ENCODE peak calls at places on chromosomes 4 and X, in ten cellular contexts. One of them, this sample, is unnamed. For H3K36me3, the result is how much of the 10 kb centered on the place peaks cover.

GRCh38 chr4:91113130-91113706 is 986.0 kb downstream of the CCSER1 start:
- DNase-seq in BE2C: no peak
- DNase-seq in heart right ventricle: no peak
- DNase-seq in astrocyte: peak
- DNase-seq in aorta: no peak
- DNase-seq in brain microvascular endothelial cell: peak
- DNase-seq in heart left ventricle: no peak
- DNase-seq in breast epithelium: no peak
- DNase-seq in naive thymus-derived CD4-positive, alpha-beta T cell: no peak
- DNase-seq in H7: peak
- DNase-seq in this sample: peak

GRCh38 chr4:48766393-48766792 is 13.7 kb downstream of the FRYL start:
- DNase-seq in naive thymus-derived CD4-positive, alpha-beta T cell: no peak
- DNase-seq in aorta: no peak
- DNase-seq in BE2C: no peak
- DNase-seq in H7: no peak
- DNase-seq in heart right ventricle: no peak
- DNase-seq in heart left ventricle: no peak
- DNase-seq in astrocyte: no peak
- DNase-seq in breast epithelium: no peak
- DNase-seq in brain microvascular endothelial cell: no peak
- DNase-seq in this sample: peak

GRCh38 chrX:69615779-69616519 is at the start of gene EDA:
- DNase-seq in H7: peak
- DNase-seq in heart right ventricle: peak
- DNase-seq in heart left ventricle: peak
- DNase-seq in breast epithelium: peak
- DNase-seq in astrocyte: peak
- DNase-seq in aorta: peak
- DNase-seq in brain microvascular endothelial cell: peak
- DNase-seq in BE2C: peak
- DNase-seq in naive thymus-derived CD4-positive, alpha-beta T cell: peak
- DNase-seq in this sample: peak

GRCh38 chr4:40731792-40732245 is 17.9 kb upstream of the NSUN7 start:
- DNase-seq in aorta: peak
- DNase-seq in breast epithelium: no peak
- DNase-seq in naive thymus-derived CD4-positive, alpha-beta T cell: no peak
- DNase-seq in astrocyte: no peak
- DNase-seq in heart right ventricle: peak
- DNase-seq in brain microvascular endothelial cell: no peak
- DNase-seq in heart left ventricle: peak
- DNase-seq in H7: no peak
- DNase-seq in BE2C: peak
- DNase-seq in this sample: no peak

GRCh38 chr4:174739576-174739975 is 89.5 kb downstream of the GLRA3 start:
- DNase-seq in naive thymus-derived CD4-positive, alpha-beta T cell: no peak
- DNase-seq in heart right ventricle: no peak
- DNase-seq in brain microvascular endothelial cell: no peak
- DNase-seq in aorta: no peak
- DNase-seq in astrocyte: no peak
- DNase-seq in H7: no peak
- DNase-seq in heart left ventricle: no peak
- DNase-seq in BE2C: no peak
- DNase-seq in breast epithelium: no peak
- DNase-seq in this sample: no peak

GRCh38 chr4:32986236-32986635 is 2266.1 kb downstream of the PCDH7 start:
- DNase-seq in H7: no peak
- DNase-seq in heart right ventricle: no peak
- DNase-seq in naive thymus-derived CD4-positive, alpha-beta T cell: no peak
- DNase-seq in heart left ventricle: no peak
- DNase-seq in breast epithelium: no peak
- DNase-seq in brain microvascular endothelial cell: no peak
- DNase-seq in BE2C: no peak
- DNase-seq in astrocyte: no peak
- DNase-seq in aorta: no peak
- DNase-seq in this sample: peak

GRCh38 chrX:77451041-77451440 is 3.9 kb downstream of the FGF16 start:
- DNase-seq in H7: no peak
- DNase-seq in astrocyte: peak
- DNase-seq in brain microvascular endothelial cell: peak
- DNase-seq in BE2C: no peak
- DNase-seq in heart right ventricle: no peak
- DNase-seq in aorta: no peak
- DNase-seq in heart left ventricle: no peak
- DNase-seq in breast epithelium: no peak
- DNase-seq in naive thymus-derived CD4-positive, alpha-beta T cell: no peak
- DNase-seq in this sample: peak

GRCh38 chr4:4730214-4730613 is 129.3 kb upstream of the MSX1 start:
- DNase-seq in heart right ventricle: no peak
- DNase-seq in H7: no peak
- DNase-seq in naive thymus-derived CD4-positive, alpha-beta T cell: no peak
- DNase-seq in aorta: no peak
- DNase-seq in astrocyte: no peak
- DNase-seq in breast epithelium: no peak
- DNase-seq in BE2C: no peak
- DNase-seq in heart left ventricle: no peak
- DNase-seq in brain microvascular endothelial cell: no peak
- DNase-seq in this sample: no peak

GRCh38 chrX:53656845-53657244 is 29.7 kb downstream of the HUWE1 start:
- DNase-seq in BE2C: no peak
- DNase-seq in H7: no peak
- DNase-seq in breast epithelium: no peak
- DNase-seq in naive thymus-derived CD4-positive, alpha-beta T cell: no peak
- DNase-seq in heart left ventricle: no peak
- DNase-seq in aorta: no peak
- DNase-seq in brain microvascular endothelial cell: no peak
- DNase-seq in astrocyte: no peak
- DNase-seq in heart right ventricle: no peak
- DNase-seq in this sample: no peak
- H3K36me3 ChIP-seq in BE2C: under half
- H3K36me3 ChIP-seq in H7: under half
- H3K36me3 ChIP-seq in breast epithelium: under half
- H3K36me3 ChIP-seq in naive thymus-derived CD4-positive, alpha-beta T cell: under half
- H3K36me3 ChIP-seq in heart left ventricle: under half
- H3K36me3 ChIP-seq in aorta: under half
- H3K36me3 ChIP-seq in brain microvascular endothelial cell: under half
- H3K36me3 ChIP-seq in astrocyte: under half
- H3K36me3 ChIP-seq in heart right ventricle: under half
- H3K36me3 ChIP-seq in this sample: under half

GRCh38 chr4:169263791-169264392 is 6.9 kb downstream of the SH3RF1 start:
- DNase-seq in naive thymus-derived CD4-positive, alpha-beta T cell: no peak
- DNase-seq in breast epithelium: no peak
- DNase-seq in aorta: no peak
- DNase-seq in heart left ventricle: peak
- DNase-seq in heart right ventricle: peak
- DNase-seq in brain microvascular endothelial cell: no peak
- DNase-seq in H7: no peak
- DNase-seq in astrocyte: no peak
- DNase-seq in BE2C: peak
- DNase-seq in this sample: no peak

GRCh38 chr4:169268951-169269781 is 1.6 kb downstream of the SH3RF1 start:
- DNase-seq in heart left ventricle: no peak
- DNase-seq in naive thymus-derived CD4-positive, alpha-beta T cell: no peak
- DNase-seq in BE2C: peak
- DNase-seq in aorta: no peak
- DNase-seq in heart right ventricle: no peak
- DNase-seq in brain microvascular endothelial cell: peak
- DNase-seq in astrocyte: peak
- DNase-seq in H7: no peak
- DNase-seq in breast epithelium: no peak
- DNase-seq in this sample: peak

GRCh38 chr4:169267070-169267469 is 3.7 kb downstream of the SH3RF1 start:
- DNase-seq in aorta: no peak
- DNase-seq in brain microvascular endothelial cell: no peak
- DNase-seq in naive thymus-derived CD4-positive, alpha-beta T cell: no peak
- DNase-seq in heart right ventricle: no peak
- DNase-seq in BE2C: no peak
- DNase-seq in H7: no peak
- DNase-seq in astrocyte: no peak
- DNase-seq in breast epithelium: no peak
- DNase-seq in heart left ventricle: no peak
- DNase-seq in this sample: no peak

GRCh38 chr4:169266661-169267060 is 4.1 kb downstream of the SH3RF1 start:
- DNase-seq in BE2C: no peak
- DNase-seq in H7: no peak
- DNase-seq in breast epithelium: no peak
- DNase-seq in aorta: no peak
- DNase-seq in brain microvascular endothelial cell: no peak
- DNase-seq in naive thymus-derived CD4-positive, alpha-beta T cell: no peak
- DNase-seq in heart left ventricle: no peak
- DNase-seq in heart right ventricle: no peak
- DNase-seq in astrocyte: no peak
- DNase-seq in this sample: no peak

DNA sequence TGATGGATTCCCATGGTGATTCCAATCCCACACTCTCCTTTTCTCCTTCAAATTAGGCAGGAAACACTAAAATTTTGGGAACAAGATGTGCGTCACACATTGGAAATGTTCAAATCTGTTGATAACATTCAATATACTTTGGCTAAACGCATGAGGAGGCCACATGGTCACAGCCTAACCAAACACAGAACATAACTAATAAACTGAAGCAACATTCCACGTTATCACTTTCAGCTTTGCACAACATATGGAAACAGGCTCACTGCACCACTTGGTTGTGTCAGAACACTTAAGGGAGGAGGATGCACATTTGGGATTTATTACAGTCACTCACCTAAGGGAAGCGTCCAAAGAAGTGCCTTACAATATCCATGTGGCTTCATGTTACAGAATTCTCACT is 4.7 kb downstream of the SH3RF1 start:
- DNase-seq in heart right ventricle: no peak
- DNase-seq in brain microvascular endothelial cell: no peak
- DNase-seq in aorta: no peak
- DNase-seq in naive thymus-derived CD4-positive, alpha-beta T cell: no peak
- DNase-seq in astrocyte: no peak
- DNase-seq in BE2C: no peak
- DNase-seq in H7: no peak
- DNase-seq in heart left ventricle: no peak
- DNase-seq in breast epithelium: no peak
- DNase-seq in this sample: no peak
- H3K36me3 ChIP-seq in heart right ventricle: under half
- H3K36me3 ChIP-seq in brain microvascular endothelial cell: under half
- H3K36me3 ChIP-seq in aorta: under half
- H3K36me3 ChIP-seq in naive thymus-derived CD4-positive, alpha-beta T cell: under half
- H3K36me3 ChIP-seq in astrocyte: under half
- H3K36me3 ChIP-seq in BE2C: under half
- H3K36me3 ChIP-seq in H7: under half
- H3K36me3 ChIP-seq in heart left ventricle: under half
- H3K36me3 ChIP-seq in breast epithelium: under half
- H3K36me3 ChIP-seq in this sample: half or more

GRCh38 chr4:2932951-2933565 is 30.1 kb downstream of the NOP14 start:
- DNase-seq in BE2C: no peak
- DNase-seq in naive thymus-derived CD4-positive, alpha-beta T cell: no peak
- DNase-seq in heart right ventricle: no peak
- DNase-seq in breast epithelium: no peak
- DNase-seq in brain microvascular endothelial cell: no peak
- DNase-seq in H7: peak
- DNase-seq in aorta: peak
- DNase-seq in heart left ventricle: no peak
- DNase-seq in astrocyte: no peak
- DNase-seq in this sample: peak

GRCh38 chr4:2933566-2934076 is 29.6 kb downstream of the NOP14 start:
- DNase-seq in heart left ventricle: no peak
- DNase-seq in H7: peak
- DNase-seq in naive thymus-derived CD4-positive, alpha-beta T cell: no peak
- DNase-seq in aorta: peak
- DNase-seq in BE2C: no peak
- DNase-seq in heart right ventricle: no peak
- DNase-seq in astrocyte: no peak
- DNase-seq in breast epithelium: no peak
- DNase-seq in brain microvascular endothelial cell: no peak
- DNase-seq in this sample: peak

GRCh38 chr4:2932561-2932950 is 30.6 kb downstream of the NOP14 start:
- DNase-seq in aorta: peak
- DNase-seq in heart left ventricle: no peak
- DNase-seq in naive thymus-derived CD4-positive, alpha-beta T cell: no peak
- DNase-seq in brain microvascular endothelial cell: no peak
- DNase-seq in astrocyte: no peak
- DNase-seq in breast epithelium: no peak
- DNase-seq in heart right ventricle: no peak
- DNase-seq in H7: peak
- DNase-seq in BE2C: no peak
- DNase-seq in this sample: no peak

GRCh38 chr4:2930821-2931764 is 32.1 kb downstream of the NOP14 start:
- DNase-seq in H7: peak
- DNase-seq in brain microvascular endothelial cell: no peak
- DNase-seq in BE2C: no peak
- DNase-seq in heart left ventricle: no peak
- DNase-seq in heart right ventricle: no peak
- DNase-seq in naive thymus-derived CD4-positive, alpha-beta T cell: no peak
- DNase-seq in astrocyte: no peak
- DNase-seq in aorta: peak
- DNase-seq in breast epithelium: peak
- DNase-seq in this sample: peak

DNA sequence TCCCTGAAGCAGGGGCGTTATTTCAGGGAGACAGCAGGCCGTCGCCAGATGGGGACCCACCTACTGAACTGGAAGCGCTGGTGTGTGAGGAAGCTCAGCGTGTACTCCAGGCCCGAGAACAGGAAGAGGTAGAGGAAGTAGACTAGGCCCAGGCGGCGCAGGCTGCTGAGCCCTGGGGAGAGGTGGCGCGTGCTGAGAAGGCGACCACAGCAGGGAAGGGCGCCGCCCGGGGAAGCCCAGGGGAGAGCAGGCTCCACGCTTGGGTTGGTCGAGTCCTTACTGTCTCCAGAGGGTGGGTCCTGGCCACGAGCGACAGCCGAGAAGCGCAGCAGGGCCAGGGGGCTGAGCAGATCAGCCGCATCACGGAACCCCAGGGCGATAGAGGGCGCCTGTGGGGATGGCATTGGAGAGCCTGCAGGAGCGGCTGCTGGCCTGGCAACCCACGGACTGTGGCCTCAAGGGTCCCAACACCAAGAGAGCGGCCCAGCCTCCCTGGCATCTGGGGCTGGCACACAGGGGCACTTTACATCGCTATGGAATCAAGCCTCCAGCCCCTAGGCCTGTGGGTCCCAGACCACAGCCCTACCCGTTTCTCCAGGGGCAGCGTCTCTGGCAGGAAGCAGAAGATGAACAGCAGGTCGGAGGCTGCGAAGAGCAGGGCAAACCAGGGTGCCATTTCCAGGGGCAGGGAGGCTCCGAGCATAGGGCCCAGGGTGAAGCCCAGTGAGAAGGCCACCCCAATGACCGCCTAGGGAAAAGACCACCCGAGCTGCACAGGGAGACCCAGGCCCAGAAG is 31.2 kb downstream of the NOP14 start:
- DNase-seq in H7: peak
- DNase-seq in BE2C: no peak
- DNase-seq in brain microvascular endothelial cell: no peak
- DNase-seq in naive thymus-derived CD4-positive, alpha-beta T cell: peak
- DNase-seq in aorta: peak
- DNase-seq in heart left ventricle: peak
- DNase-seq in astrocyte: no peak
- DNase-seq in heart right ventricle: peak
- DNase-seq in breast epithelium: no peak
- DNase-seq in this sample: peak
- H3K36me3 ChIP-seq in H7: under half
- H3K36me3 ChIP-seq in BE2C: under half
- H3K36me3 ChIP-seq in brain microvascular endothelial cell: under half
- H3K36me3 ChIP-seq in naive thymus-derived CD4-positive, alpha-beta T cell: under half
- H3K36me3 ChIP-seq in aorta: under half
- H3K36me3 ChIP-seq in heart left ventricle: under half
- H3K36me3 ChIP-seq in astrocyte: under half
- H3K36me3 ChIP-seq in heart right ventricle: under half
- H3K36me3 ChIP-seq in breast epithelium: under half
- H3K36me3 ChIP-seq in this sample: under half

DNA sequence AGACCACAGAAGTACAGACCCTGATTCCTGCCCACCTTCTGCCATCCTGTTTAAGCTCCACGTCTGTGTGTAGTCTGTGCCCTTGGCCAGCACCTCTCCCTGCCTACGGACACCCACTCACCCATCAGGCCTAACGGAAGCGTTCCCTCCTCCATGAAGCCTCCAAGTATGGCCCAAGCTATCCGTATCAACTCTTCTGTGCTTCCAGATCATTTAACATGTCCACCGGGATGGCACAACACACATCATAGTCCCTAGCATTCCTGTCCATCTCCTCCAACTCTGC is 11.7 kb downstream of the WDR1 start:
- DNase-seq in aorta: no peak
- DNase-seq in H7: no peak
- DNase-seq in brain microvascular endothelial cell: no peak
- DNase-seq in heart right ventricle: no peak
- DNase-seq in naive thymus-derived CD4-positive, alpha-beta T cell: no peak
- DNase-seq in heart left ventricle: no peak
- DNase-seq in astrocyte: no peak
- DNase-seq in BE2C: no peak
- DNase-seq in breast epithelium: no peak
- DNase-seq in this sample: peak
- H3K36me3 ChIP-seq in aorta: under half
- H3K36me3 ChIP-seq in H7: under half
- H3K36me3 ChIP-seq in brain microvascular endothelial cell: half or more
- H3K36me3 ChIP-seq in heart right ventricle: under half
- H3K36me3 ChIP-seq in naive thymus-derived CD4-positive, alpha-beta T cell: half or more
- H3K36me3 ChIP-seq in heart left ventricle: under half
- H3K36me3 ChIP-seq in astrocyte: under half
- H3K36me3 ChIP-seq in BE2C: under half
- H3K36me3 ChIP-seq in breast epithelium: under half
- H3K36me3 ChIP-seq in this sample: half or more

This sample was measured in osteoblast.